ENCODE peak calls at places on chromosomes 2 and 18, in six cellular contexts. G is IMR-90, P is H1, W is neuronal stem cell, Q is trophoblast cell, V is mesenchymal stem cell. X is an unnamed sample.

GRCh38 chr2:150449856-150450255 is 37.6 kb downstream of the RND3 start:
- DNase-seq in G (no peak), P (no peak), W (no peak), Q (peak), V (no peak), X (no peak)

GRCh38 chr2:1891971-1892486 is 147.7 kb upstream of the PXDN start:
- DNase-seq in G (no peak), P (no peak), W (no peak), Q (no peak), V (no peak), X (peak)

GRCh38 chr18:48877941-48878340 is 72.8 kb downstream of the SMAD7 start:
- DNase-seq in G (no peak), P (no peak), W (no peak), Q (no peak), V (no peak), X (no peak)

GRCh38 chr2:190697421-190697820 is 48.5 kb downstream of the NAB1 start:
- DNase-seq in G (no peak), P (no peak), W (no peak), Q (no peak), V (no peak), X (no peak)

GRCh38 chr2:20806286-20806685 is 16.6 kb downstream of the LDAH start:
- DNase-seq in G (no peak), P (no peak), W (no peak), Q (no peak), V (no peak), X (no peak)

GRCh38 chr2:190277234-190278112 is 42.2 kb downstream of the HIBCH start:
- DNase-seq in G (peak), P (no peak), W (peak), Q (peak), V (peak), X (no peak)

GRCh38 chr2:207133493-207133861 is 32.3 kb downstream of the KLF7 start:
- DNase-seq in G (no peak), P (no peak), W (no peak), Q (no peak), V (no peak), X (no peak)

GRCh38 chr2:46309052-46309953 is 12.1 kb downstream of the EPAS1 start:
- DNase-seq in G (peak), P (no peak), W (no peak), Q (peak), V (peak), X (no peak)

GRCh38 chr2:239257511-239257937 is 143.3 kb downstream of the HDAC4 start:
- DNase-seq in G (peak), P (no peak), W (no peak), Q (peak), V (peak), X (no peak)

GRCh38 chr2:212949786-212950185 is 201.6 kb downstream of the IKZF2 start:
- DNase-seq in G (no peak), P (no peak), W (no peak), Q (peak), V (no peak), X (no peak)

GRCh38 chr2:7703523-7704144 is 786.4 kb downstream of the RNF144A start:
- DNase-seq in G (no peak), P (peak), W (no peak), Q (no peak), V (no peak), X (peak)

GRCh38 chr2:172465417-172466334 is 38.3 kb downstream of the ITGA6 start:
- DNase-seq in G (peak), P (peak), W (peak), Q (peak), V (peak), X (peak)

GRCh38 chr2:74095629-74096028 is 52.1 kb downstream of the BOLA3 start:
- DNase-seq in G (no peak), P (no peak), W (no peak), Q (no peak), V (no peak), X (no peak)
- H4K91ac ChIP-seq in G (no peak), P (no peak), W (no peak), Q (no peak), V (no peak), X (no peak)

DNA sequence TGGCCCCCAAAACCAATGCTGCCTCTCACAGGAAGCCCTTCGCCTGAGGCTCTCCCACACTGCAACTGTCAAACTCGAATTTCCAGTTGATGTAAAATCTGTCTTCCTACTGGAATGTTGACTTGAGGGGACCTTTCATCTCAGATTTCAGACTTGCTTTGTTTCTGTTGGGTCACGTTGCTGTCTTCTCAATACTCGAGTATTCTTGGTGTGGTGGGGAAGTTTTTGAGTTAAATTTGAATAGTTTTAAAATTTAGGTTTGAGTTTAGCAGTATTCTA is 50.8 kb downstream of the AGAP1 start:
- DNase-seq in G (no peak), P (no peak), W (no peak), Q (peak), V (no peak), X (no peak)
- H4K91ac ChIP-seq in G (no peak), P (no peak), W (no peak), Q (no peak), V (no peak), X (no peak)

DNA sequence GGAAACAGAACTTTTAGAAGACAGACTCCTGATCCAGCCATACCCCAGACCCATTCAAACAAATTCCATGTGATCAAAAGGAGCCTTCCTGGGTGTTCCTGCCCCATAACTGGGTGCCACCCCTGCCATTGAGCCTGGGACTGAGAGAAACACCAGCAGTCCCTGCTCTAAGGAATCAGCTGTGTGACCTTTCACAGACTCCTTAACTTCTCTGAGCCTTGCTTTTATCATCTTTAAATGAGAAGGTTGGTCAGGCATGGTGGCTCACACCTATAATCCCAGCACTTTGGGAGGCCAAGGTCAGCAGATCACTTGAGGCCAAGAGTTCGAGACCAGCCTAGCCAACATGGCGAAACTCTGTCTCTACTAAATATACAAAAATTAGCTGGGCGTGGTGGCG is 20.6 kb downstream of the CIDEA start:
- DNase-seq in G (no peak), P (no peak), W (no peak), Q (no peak), V (no peak), X (no peak)
- H4K91ac ChIP-seq in G (no peak), P (no peak), W (no peak), Q (no peak), V (no peak), X (no peak)

GRCh38 chr18:10353791-10354190 is 100.6 kb upstream of the APCDD1 start:
- DNase-seq in G (peak), P (no peak), W (no peak), Q (peak), V (peak), X (no peak)
- H4K91ac ChIP-seq in G (peak), P (no peak), W (no peak), Q (no peak), V (no peak), X (no peak)

GRCh38 chr18:36623681-36624080 is 205.1 kb downstream of the TPGS2 start:
- DNase-seq in G (peak), P (no peak), W (no peak), Q (peak), V (no peak), X (no peak)
- H4K91ac ChIP-seq in G (no peak), P (no peak), W (no peak), Q (no peak), V (no peak), X (no peak)